ENCODE peak calls at places on chromosomes 13 and 19, in nine cellular contexts. One of them, this sample, is unnamed.

GRCh38 chr19:6363429-6363828 is 2.1 kb downstream of the CLPP start:
- DNase-seq in stimulated activated naive CD4-positive, alpha-beta T cell: no peak
- DNase-seq in RWPE1: no peak
- DNase-seq in C1 segment of cervical spinal cord: no peak
- DNase-seq in NCI-H748 treated with DMSO at 0.1 percent for 48 hours: no peak
- DNase-seq in neural progenitor cell: no peak
- DNase-seq in AG04450: no peak
- DNase-seq in ELF-1: no peak
- DNase-seq in GOT3: no peak
- DNase-seq in this sample: no peak

GRCh38 chr19:17495639-17496265 is 15.7 kb upstream of the PGLS start:
- DNase-seq in stimulated activated naive CD4-positive, alpha-beta T cell: no peak
- DNase-seq in RWPE1: no peak
- DNase-seq in C1 segment of cervical spinal cord: no peak
- DNase-seq in NCI-H748 treated with DMSO at 0.1 percent for 48 hours: no peak
- DNase-seq in neural progenitor cell: no peak
- DNase-seq in AG04450: no peak
- DNase-seq in ELF-1: no peak
- DNase-seq in GOT3: no peak
- DNase-seq in this sample: no peak

GRCh38 chr19:55258476-55258827 is 365 bp downstream of the PPP6R1 start:
- DNase-seq in stimulated activated naive CD4-positive, alpha-beta T cell: no peak
- DNase-seq in RWPE1: no peak
- DNase-seq in C1 segment of cervical spinal cord: no peak
- DNase-seq in NCI-H748 treated with DMSO at 0.1 percent for 48 hours: no peak
- DNase-seq in neural progenitor cell: peak
- DNase-seq in AG04450: no peak
- DNase-seq in ELF-1: no peak
- DNase-seq in GOT3: no peak
- DNase-seq in this sample: no peak

GRCh38 chr13:84139561-84140158 is 257.4 kb upstream of the SLITRK1 start:
- DNase-seq in stimulated activated naive CD4-positive, alpha-beta T cell: no peak
- DNase-seq in RWPE1: no peak
- DNase-seq in C1 segment of cervical spinal cord: no peak
- DNase-seq in NCI-H748 treated with DMSO at 0.1 percent for 48 hours: no peak
- DNase-seq in neural progenitor cell: no peak
- DNase-seq in AG04450: no peak
- DNase-seq in ELF-1: no peak
- DNase-seq in GOT3: no peak
- DNase-seq in this sample: no peak

GRCh38 chr13:106517151-106517847 is 18.2 kb downstream of the EFNB2 start:
- DNase-seq in stimulated activated naive CD4-positive, alpha-beta T cell: no peak
- DNase-seq in RWPE1: no peak
- DNase-seq in C1 segment of cervical spinal cord: no peak
- DNase-seq in NCI-H748 treated with DMSO at 0.1 percent for 48 hours: no peak
- DNase-seq in neural progenitor cell: no peak
- DNase-seq in AG04450: no peak
- DNase-seq in ELF-1: no peak
- DNase-seq in GOT3: no peak
- DNase-seq in this sample: no peak

GRCh38 chr13:33138441-33138840 is 122.2 kb downstream of the KL start:
- DNase-seq in stimulated activated naive CD4-positive, alpha-beta T cell: no peak
- DNase-seq in RWPE1: no peak
- DNase-seq in C1 segment of cervical spinal cord: no peak
- DNase-seq in NCI-H748 treated with DMSO at 0.1 percent for 48 hours: no peak
- DNase-seq in neural progenitor cell: no peak
- DNase-seq in AG04450: no peak
- DNase-seq in ELF-1: no peak
- DNase-seq in GOT3: no peak
- DNase-seq in this sample: no peak

GRCh38 chr13:33285420-33286124 is at the start of gene STARD13:
- DNase-seq in stimulated activated naive CD4-positive, alpha-beta T cell: no peak
- DNase-seq in RWPE1: peak
- DNase-seq in C1 segment of cervical spinal cord: peak
- DNase-seq in NCI-H748 treated with DMSO at 0.1 percent for 48 hours: peak
- DNase-seq in neural progenitor cell: peak
- DNase-seq in AG04450: peak
- DNase-seq in ELF-1: peak
- DNase-seq in GOT3: peak
- DNase-seq in this sample: peak

GRCh38 chr19:6501740-6502648 is at the start of gene TUBB4A:
- DNase-seq in stimulated activated naive CD4-positive, alpha-beta T cell: no peak
- DNase-seq in RWPE1: no peak
- DNase-seq in C1 segment of cervical spinal cord: peak
- DNase-seq in NCI-H748 treated with DMSO at 0.1 percent for 48 hours: no peak
- DNase-seq in neural progenitor cell: peak
- DNase-seq in AG04450: no peak
- DNase-seq in ELF-1: no peak
- DNase-seq in GOT3: no peak
- DNase-seq in this sample: no peak

GRCh38 chr13:110368408-110368807 is 61.3 kb downstream of the COL4A2 start:
- DNase-seq in stimulated activated naive CD4-positive, alpha-beta T cell: no peak
- DNase-seq in RWPE1: no peak
- DNase-seq in C1 segment of cervical spinal cord: no peak
- DNase-seq in NCI-H748 treated with DMSO at 0.1 percent for 48 hours: no peak
- DNase-seq in neural progenitor cell: no peak
- DNase-seq in AG04450: no peak
- DNase-seq in ELF-1: no peak
- DNase-seq in GOT3: no peak
- DNase-seq in this sample: no peak

GRCh38 chr19:13537454-13537853 is 31.2 kb upstream of the CACNA1A start:
- DNase-seq in stimulated activated naive CD4-positive, alpha-beta T cell: no peak
- DNase-seq in RWPE1: no peak
- DNase-seq in C1 segment of cervical spinal cord: no peak
- DNase-seq in NCI-H748 treated with DMSO at 0.1 percent for 48 hours: no peak
- DNase-seq in neural progenitor cell: peak
- DNase-seq in AG04450: no peak
- DNase-seq in ELF-1: peak
- DNase-seq in GOT3: no peak
- DNase-seq in this sample: no peak

GRCh38 chr13:33341861-33342452 is 56.4 kb upstream of the STARD13 start:
- DNase-seq in stimulated activated naive CD4-positive, alpha-beta T cell: no peak
- DNase-seq in RWPE1: no peak
- DNase-seq in C1 segment of cervical spinal cord: no peak
- DNase-seq in NCI-H748 treated with DMSO at 0.1 percent for 48 hours: no peak
- DNase-seq in neural progenitor cell: no peak
- DNase-seq in AG04450: no peak
- DNase-seq in ELF-1: no peak
- DNase-seq in GOT3: no peak
- DNase-seq in this sample: no peak

GRCh38 chr13:57582032-57582431 is 49.5 kb upstream of the PCDH17 start:
- DNase-seq in stimulated activated naive CD4-positive, alpha-beta T cell: no peak
- DNase-seq in RWPE1: no peak
- DNase-seq in C1 segment of cervical spinal cord: no peak
- DNase-seq in NCI-H748 treated with DMSO at 0.1 percent for 48 hours: no peak
- DNase-seq in neural progenitor cell: peak
- DNase-seq in AG04450: no peak
- DNase-seq in ELF-1: peak
- DNase-seq in GOT3: no peak
- DNase-seq in this sample: no peak

GRCh38 chr19:14433454-14434156 is 499 bp downstream of the PKN1 start:
- DNase-seq in stimulated activated naive CD4-positive, alpha-beta T cell: peak
- DNase-seq in RWPE1: peak
- DNase-seq in C1 segment of cervical spinal cord: no peak
- DNase-seq in NCI-H748 treated with DMSO at 0.1 percent for 48 hours: peak
- DNase-seq in neural progenitor cell: peak
- DNase-seq in AG04450: no peak
- DNase-seq in ELF-1: no peak
- DNase-seq in GOT3: no peak
- DNase-seq in this sample: no peak

GRCh38 chr19:13073263-13073662 is 29.4 kb downstream of the LYL1 start:
- DNase-seq in stimulated activated naive CD4-positive, alpha-beta T cell: no peak
- DNase-seq in RWPE1: no peak
- DNase-seq in C1 segment of cervical spinal cord: no peak
- DNase-seq in NCI-H748 treated with DMSO at 0.1 percent for 48 hours: no peak
- DNase-seq in neural progenitor cell: no peak
- DNase-seq in AG04450: no peak
- DNase-seq in ELF-1: peak
- DNase-seq in GOT3: no peak
- DNase-seq in this sample: no peak

GRCh38 chr13:30486230-30487074 is 20.7 kb upstream of the HMGB1 start:
- DNase-seq in stimulated activated naive CD4-positive, alpha-beta T cell: no peak
- DNase-seq in RWPE1: peak
- DNase-seq in C1 segment of cervical spinal cord: no peak
- DNase-seq in NCI-H748 treated with DMSO at 0.1 percent for 48 hours: no peak
- DNase-seq in neural progenitor cell: no peak
- DNase-seq in AG04450: no peak
- DNase-seq in ELF-1: peak
- DNase-seq in GOT3: no peak
- DNase-seq in this sample: peak

GRCh38 chr13:94967183-94968039 is 255.1 kb upstream of the SOX21 start:
- DNase-seq in stimulated activated naive CD4-positive, alpha-beta T cell: no peak
- DNase-seq in RWPE1: no peak
- DNase-seq in C1 segment of cervical spinal cord: peak
- DNase-seq in NCI-H748 treated with DMSO at 0.1 percent for 48 hours: peak
- DNase-seq in neural progenitor cell: peak
- DNase-seq in AG04450: no peak
- DNase-seq in ELF-1: peak
- DNase-seq in GOT3: no peak
- DNase-seq in this sample: no peak

GRCh38 chr13:27270594-27271520 is at the start of gene RASL11A:
- DNase-seq in stimulated activated naive CD4-positive, alpha-beta T cell: peak
- DNase-seq in RWPE1: peak
- DNase-seq in C1 segment of cervical spinal cord: peak
- DNase-seq in NCI-H748 treated with DMSO at 0.1 percent for 48 hours: peak
- DNase-seq in neural progenitor cell: peak
- DNase-seq in AG04450: peak
- DNase-seq in ELF-1: peak
- DNase-seq in GOT3: peak
- DNase-seq in this sample: peak

GRCh38 chr19:812049-812816 is 9.5 kb downstream of the PLPPR3 start:
- DNase-seq in stimulated activated naive CD4-positive, alpha-beta T cell: no peak
- DNase-seq in RWPE1: no peak
- DNase-seq in C1 segment of cervical spinal cord: no peak
- DNase-seq in NCI-H748 treated with DMSO at 0.1 percent for 48 hours: no peak
- DNase-seq in neural progenitor cell: no peak
- DNase-seq in AG04450: no peak
- DNase-seq in ELF-1: no peak
- DNase-seq in GOT3: no peak
- DNase-seq in this sample: no peak

GRCh38 chr13:40613192-40613818 is 53.1 kb downstream of the FOXO1 start:
- DNase-seq in stimulated activated naive CD4-positive, alpha-beta T cell: peak
- DNase-seq in RWPE1: no peak
- DNase-seq in C1 segment of cervical spinal cord: peak
- DNase-seq in NCI-H748 treated with DMSO at 0.1 percent for 48 hours: no peak
- DNase-seq in neural progenitor cell: no peak
- DNase-seq in AG04450: no peak
- DNase-seq in ELF-1: no peak
- DNase-seq in GOT3: no peak
- DNase-seq in this sample: no peak

GRCh38 chr13:36124236-36124822 is 6.9 kb downstream of the DCLK1 start:
- DNase-seq in stimulated activated naive CD4-positive, alpha-beta T cell: no peak
- DNase-seq in RWPE1: no peak
- DNase-seq in C1 segment of cervical spinal cord: no peak
- DNase-seq in NCI-H748 treated with DMSO at 0.1 percent for 48 hours: no peak
- DNase-seq in neural progenitor cell: no peak
- DNase-seq in AG04450: no peak
- DNase-seq in ELF-1: no peak
- DNase-seq in GOT3: no peak
- DNase-seq in this sample: peak

GRCh38 chr13:98407575-98407974 is 169.3 kb downstream of the STK24 start:
- DNase-seq in stimulated activated naive CD4-positive, alpha-beta T cell: no peak
- DNase-seq in RWPE1: no peak
- DNase-seq in C1 segment of cervical spinal cord: no peak
- DNase-seq in NCI-H748 treated with DMSO at 0.1 percent for 48 hours: no peak
- DNase-seq in neural progenitor cell: no peak
- DNase-seq in AG04450: no peak
- DNase-seq in ELF-1: no peak
- DNase-seq in GOT3: no peak
- DNase-seq in this sample: no peak

GRCh38 chr19:12043752-12044422 is 8.4 kb upstream of the ZNF433 start:
- DNase-seq in stimulated activated naive CD4-positive, alpha-beta T cell: no peak
- DNase-seq in RWPE1: no peak
- DNase-seq in C1 segment of cervical spinal cord: no peak
- DNase-seq in NCI-H748 treated with DMSO at 0.1 percent for 48 hours: no peak
- DNase-seq in neural progenitor cell: no peak
- DNase-seq in AG04450: no peak
- DNase-seq in ELF-1: no peak
- DNase-seq in GOT3: no peak
- DNase-seq in this sample: no peak

GRCh38 chr19:13619203-13619632 is 112.9 kb upstream of the CACNA1A start:
- DNase-seq in stimulated activated naive CD4-positive, alpha-beta T cell: no peak
- DNase-seq in RWPE1: no peak
- DNase-seq in C1 segment of cervical spinal cord: no peak
- DNase-seq in NCI-H748 treated with DMSO at 0.1 percent for 48 hours: no peak
- DNase-seq in neural progenitor cell: no peak
- DNase-seq in AG04450: no peak
- DNase-seq in ELF-1: no peak
- DNase-seq in GOT3: no peak
- DNase-seq in this sample: no peak

GRCh38 chr13:72255908-72256307 is 388.9 kb upstream of the DACH1 start:
- DNase-seq in stimulated activated naive CD4-positive, alpha-beta T cell: no peak
- DNase-seq in RWPE1: peak
- DNase-seq in C1 segment of cervical spinal cord: peak
- DNase-seq in NCI-H748 treated with DMSO at 0.1 percent for 48 hours: peak
- DNase-seq in neural progenitor cell: peak
- DNase-seq in AG04450: no peak
- DNase-seq in ELF-1: peak
- DNase-seq in GOT3: no peak
- DNase-seq in this sample: no peak

GRCh38 chr19:41967056-41967783 is 8.1 kb upstream of the RABAC1 start:
- DNase-seq in stimulated activated naive CD4-positive, alpha-beta T cell: no peak
- DNase-seq in RWPE1: no peak
- DNase-seq in C1 segment of cervical spinal cord: no peak
- DNase-seq in NCI-H748 treated with DMSO at 0.1 percent for 48 hours: no peak
- DNase-seq in neural progenitor cell: no peak
- DNase-seq in AG04450: no peak
- DNase-seq in ELF-1: no peak
- DNase-seq in GOT3: no peak
- DNase-seq in this sample: no peak

This sample was measured in breast epithelium.